ENCODE peak calls at places on chromosomes 3 and 15, in six cellular contexts. R, W, F, J, X and I are unnamed samples.

GRCh38 chr15:99486371-99487336 is 79.1 kb upstream of the MEF2A start:
- DNase-seq in R (no peak), W (peak), F (peak), J (peak), X (no peak), I (peak)

GRCh38 chr3:59451041-59451763 is 401.4 kb upstream of the CFAP20DC start:
- DNase-seq in R (peak), W (no peak), F (no peak), J (no peak), X (peak), I (no peak)

GRCh38 chr3:179772297-179772696 is 119.5 kb downstream of the USP13 start:
- DNase-seq in R (no peak), W (no peak), F (no peak), J (peak), X (no peak), I (no peak)

GRCh38 chr15:66650433-66650832 is 51.6 kb upstream of the SMAD6 start:
- DNase-seq in R (no peak), W (no peak), F (peak), J (no peak), X (no peak), I (no peak)

GRCh38 chr15:74928771-74929198 is 9.1 kb downstream of the COX5A start:
- DNase-seq in R (no peak), W (no peak), F (no peak), J (no peak), X (no peak), I (no peak)

GRCh38 chr3:186082150-186082549 is 26.7 kb downstream of the ETV5 start:
- DNase-seq in R (no peak), W (no peak), F (no peak), J (no peak), X (no peak), I (no peak)

GRCh38 chr15:95760508-95760907 is 570.0 kb upstream of the NR2F2 start:
- DNase-seq in R (peak), W (no peak), F (no peak), J (peak), X (no peak), I (no peak)

GRCh38 chr3:14482271-14482721 is 57.8 kb downstream of the GRIP2 start:
- DNase-seq in R (no peak), W (no peak), F (no peak), J (no peak), X (no peak), I (no peak)

GRCh38 chr3:133992951-133993595 is 36.7 kb downstream of the SLCO2A1 start:
- DNase-seq in R (no peak), W (no peak), F (peak), J (no peak), X (no peak), I (no peak)

GRCh38 chr15:31212286-31212685 is 110.8 kb upstream of the TRPM1 start:
- DNase-seq in R (no peak), W (no peak), F (peak), J (no peak), X (no peak), I (peak)

GRCh38 chr15:80419546-80419945 is 15.4 kb downstream of the ARNT2 start:
- DNase-seq in R (no peak), W (no peak), F (no peak), J (no peak), X (no peak), I (no peak)

GRCh38 chr3:169323580-169324453 is 339.7 kb downstream of the MECOM start:
- DNase-seq in R (no peak), W (no peak), F (peak), J (peak), X (no peak), I (no peak)

GRCh38 chr3:14508505-14508819 is 31.7 kb downstream of the GRIP2 start:
- DNase-seq in R (no peak), W (no peak), F (no peak), J (no peak), X (no peak), I (no peak)

GRCh38 chr3:159586587-159587202 is 401.9 kb upstream of the IL12A start:
- DNase-seq in R (no peak), W (no peak), F (no peak), J (peak), X (no peak), I (no peak)

GRCh38 chr3:41450416-41451231 is 251.3 kb downstream of the CTNNB1 start:
- DNase-seq in R (no peak), W (no peak), F (no peak), J (peak), X (no peak), I (no peak)

GRCh38 chr15:63539517-63539916 is 35.1 kb downstream of the USP3 start:
- DNase-seq in R (no peak), W (no peak), F (no peak), J (no peak), X (no peak), I (no peak)

GRCh38 chr3:29852767-29853166 is 571.9 kb downstream of the RBMS3 start:
- DNase-seq in R (no peak), W (no peak), F (no peak), J (no peak), X (no peak), I (no peak)

GRCh38 chr3:29853841-29854397 is 573.0 kb downstream of the RBMS3 start:
- DNase-seq in R (no peak), W (no peak), F (no peak), J (no peak), X (no peak), I (no peak)

DNA sequence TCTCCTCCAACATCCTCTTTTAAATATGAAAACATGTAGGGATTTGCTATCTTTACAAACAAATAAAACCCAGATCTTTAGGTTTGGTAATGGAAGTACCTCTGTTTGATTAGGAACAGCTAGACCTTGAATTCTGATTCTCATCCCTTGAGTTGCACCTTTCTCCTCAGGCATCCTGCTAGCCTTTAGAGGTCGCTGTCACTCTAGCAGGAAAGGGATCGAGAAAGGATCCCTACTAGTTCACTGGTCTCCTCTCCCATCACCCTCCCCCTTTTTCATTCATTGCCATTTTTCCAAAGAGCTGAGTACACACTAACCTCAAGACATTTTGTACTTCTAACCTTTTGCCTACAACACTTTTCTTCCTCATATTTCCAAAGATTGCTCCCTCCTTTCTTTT is 569.8 kb downstream of the RBMS3 start:
- DNase-seq in R (no peak), W (no peak), F (no peak), J (peak), X (no peak), I (no peak)
- TF ChIP-seq CTCF in R (no peak), W (no peak), F (no peak), J (peak), X (no peak), I (peak)

GRCh38 chr3:166011771-166012170 is 174.5 kb upstream of the BCHE start:
- DNase-seq in R (no peak), W (no peak), F (no peak), J (no peak), X (no peak), I (no peak)

DNA sequence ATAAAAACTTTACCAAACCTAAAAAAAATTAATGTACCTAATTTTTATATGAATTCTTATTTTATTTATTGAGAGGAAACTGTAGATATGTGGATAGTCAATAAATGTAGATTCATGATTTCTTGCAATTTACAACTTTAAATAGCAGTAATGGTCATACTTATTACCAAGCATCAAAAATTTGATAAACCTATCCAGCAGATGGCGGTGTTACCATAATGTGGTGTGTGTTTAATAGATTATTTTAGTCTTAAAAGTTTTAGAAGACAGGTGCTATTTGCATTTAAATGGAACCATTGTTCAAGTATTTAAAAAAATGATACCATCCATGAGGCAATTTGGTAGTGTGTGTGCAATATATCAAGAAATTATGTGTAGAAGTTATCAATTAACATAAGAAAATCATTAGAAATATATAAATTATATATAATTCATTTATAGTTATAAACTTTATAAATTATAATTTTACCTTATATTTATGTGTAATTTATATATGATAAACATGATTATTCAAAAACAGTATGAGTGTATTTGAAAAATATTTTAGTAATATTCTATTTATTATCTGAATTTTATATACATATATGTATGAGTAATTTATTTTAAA is 176.0 kb upstream of the BCHE start:
- DNase-seq in R (no peak), W (no peak), F (no peak), J (peak), X (peak), I (no peak)
- TF ChIP-seq CTCF in R (no peak), W (peak), F (peak), J (peak), X (peak), I (peak)

DNA sequence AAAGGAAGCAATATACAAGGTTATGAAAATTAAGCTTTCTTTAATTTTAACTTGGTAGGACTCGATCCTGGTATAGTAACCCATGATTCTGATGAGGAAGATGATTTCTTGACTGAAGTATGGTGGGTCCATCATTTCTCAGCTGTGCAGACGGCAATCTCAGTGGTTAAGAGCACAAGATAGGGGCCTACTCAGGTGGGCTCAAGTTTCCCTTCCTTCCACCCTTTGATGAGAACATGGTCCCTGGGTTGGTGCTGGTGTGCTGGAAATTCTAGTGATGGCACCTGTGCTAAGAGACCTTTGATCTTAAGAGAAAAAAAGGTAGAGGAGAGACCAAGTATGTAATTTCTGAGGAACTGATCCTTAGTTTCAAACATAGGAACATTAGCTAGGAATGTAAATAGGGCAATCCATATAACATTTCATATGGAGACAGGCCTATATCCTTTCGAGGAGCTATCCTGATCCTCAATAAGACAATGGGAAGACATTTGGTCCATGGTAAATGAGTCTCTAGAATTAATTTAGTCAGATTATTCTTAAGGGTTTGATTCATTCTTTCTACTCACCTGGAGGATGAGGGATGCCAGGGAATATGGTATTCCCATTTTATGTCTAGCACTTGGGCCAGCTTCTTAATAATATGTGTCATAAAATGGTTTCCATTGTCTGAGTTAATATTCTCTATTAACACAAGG is 104.5 kb upstream of the NECTIN3 start:
- DNase-seq in R (no peak), W (no peak), F (no peak), J (no peak), X (no peak), I (no peak)
- TF ChIP-seq CTCF in R (no peak), W (no peak), F (no peak), J (no peak), X (no peak), I (no peak)

DNA sequence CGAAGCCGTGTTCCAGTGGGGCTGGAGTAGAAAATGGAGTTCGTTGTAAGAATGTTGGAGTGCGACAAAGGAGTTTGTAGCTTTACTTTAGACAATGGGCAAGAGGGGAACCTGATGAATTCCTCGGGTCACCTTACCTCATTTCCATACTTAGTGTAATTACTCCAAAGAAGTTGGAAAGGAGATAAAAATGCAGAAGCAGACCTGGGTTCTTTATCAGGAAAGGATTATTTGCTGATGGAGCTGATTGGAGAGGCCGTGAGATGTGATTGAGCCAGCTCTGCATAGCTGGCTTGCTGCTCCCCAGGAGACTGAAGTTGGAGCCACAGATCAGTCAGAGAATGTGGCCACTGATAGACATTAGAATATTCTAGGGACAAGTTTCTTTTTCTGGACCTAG is 33.4 kb upstream of the TBL1XR1 start:
- DNase-seq in R (no peak), W (no peak), F (no peak), J (no peak), X (no peak), I (no peak)
- TF ChIP-seq CTCF in R (no peak), W (no peak), F (no peak), J (no peak), X (no peak), I (no peak)

GRCh38 chr3:193262707-193263106 is 21.7 kb downstream of the PLAAT1 start:
- DNase-seq in R (no peak), W (no peak), F (no peak), J (peak), X (no peak), I (no peak)
- TF ChIP-seq CTCF in R (no peak), W (no peak), F (no peak), J (no peak), X (no peak), I (no peak)

GRCh38 chr15:51284871-51285270 is 53.5 kb downstream of the CYP19A1 start:
- DNase-seq in R (no peak), W (no peak), F (no peak), J (no peak), X (peak), I (no peak)

GRCh38 chr15:51283026-51283425 is 55.4 kb downstream of the CYP19A1 start:
- DNase-seq in R (no peak), W (no peak), F (no peak), J (no peak), X (no peak), I (no peak)

GRCh38 chr15:51280838-51281237 is 57.6 kb downstream of the CYP19A1 start:
- DNase-seq in R (no peak), W (no peak), F (no peak), J (no peak), X (no peak), I (no peak)

GRCh38 chr15:51277085-51277484 is 61.3 kb downstream of the CYP19A1 start:
- DNase-seq in R (no peak), W (no peak), F (no peak), J (no peak), X (no peak), I (no peak)

GRCh38 chr15:51281368-51281967 is 56.9 kb downstream of the CYP19A1 start:
- DNase-seq in R (no peak), W (peak), F (peak), J (peak), X (peak), I (no peak)
- TF ChIP-seq CTCF in R (no peak), W (peak), F (peak), J (peak), X (peak), I (peak)

GRCh38 chr3:36901588-36901987 is 43.3 kb downstream of the TRANK1 start:
- DNase-seq in R (no peak), W (no peak), F (no peak), J (no peak), X (no peak), I (peak)

GRCh38 chr3:36903119-36903882 is 41.6 kb downstream of the TRANK1 start:
- DNase-seq in R (no peak), W (no peak), F (no peak), J (no peak), X (peak), I (peak)

GRCh38 chr3:36905545-36905944 is 39.3 kb downstream of the TRANK1 start:
- DNase-seq in R (no peak), W (no peak), F (no peak), J (no peak), X (no peak), I (peak)

GRCh38 chr3:36906504-36907149 is 38.2 kb downstream of the TRANK1 start:
- DNase-seq in R (no peak), W (no peak), F (peak), J (no peak), X (peak), I (peak)

DNA sequence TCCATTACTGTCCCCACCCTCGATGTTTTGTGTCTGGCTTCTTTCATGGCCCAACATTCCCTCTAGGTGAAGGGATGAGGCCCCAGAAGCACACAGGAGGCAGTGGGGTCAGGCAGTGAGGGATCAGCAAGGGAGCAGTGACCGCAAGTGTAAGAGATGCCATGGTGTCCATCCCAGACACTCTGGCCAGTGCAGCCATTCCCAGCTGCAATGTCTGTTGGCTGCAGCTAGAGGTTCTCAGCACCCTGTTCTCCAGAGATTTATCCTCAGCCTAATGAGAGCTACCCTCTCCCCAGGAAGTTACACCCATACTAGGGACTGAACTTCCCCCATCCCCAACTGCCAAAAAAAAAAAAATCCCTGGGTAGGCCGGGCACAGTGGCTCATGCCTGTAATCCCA is 40.2 kb downstream of the TRANK1 start:
- DNase-seq in R (no peak), W (no peak), F (no peak), J (peak), X (no peak), I (peak)
- TF ChIP-seq CTCF in R (no peak), W (peak), F (peak), J (peak), X (peak), I (peak)

DNA sequence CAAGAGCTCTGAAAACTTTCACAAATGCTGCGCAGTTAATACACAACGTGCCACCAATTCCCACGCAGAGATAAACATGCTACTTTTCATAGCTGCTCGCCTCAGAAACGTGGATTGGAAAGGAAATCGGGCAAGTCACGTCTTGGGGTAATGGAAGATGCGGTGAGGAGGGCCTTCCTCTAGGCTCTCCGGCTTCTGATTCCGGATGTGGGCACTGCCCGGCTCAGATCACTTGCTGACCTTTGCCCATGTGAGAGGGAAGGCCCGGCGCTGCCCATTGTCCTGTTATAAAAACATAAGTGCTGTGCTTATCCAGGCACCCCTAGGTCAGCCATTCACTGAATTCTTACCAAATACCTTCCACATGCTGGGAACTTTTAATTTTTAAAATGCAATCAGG is 1.9 kb downstream of the ST8SIA2 start:
- DNase-seq in R (no peak), W (no peak), F (no peak), J (no peak), X (no peak), I (no peak)
- TF ChIP-seq CTCF in R (no peak), W (no peak), F (no peak), J (no peak), X (no peak), I (no peak)